ENCODE peak calls at places on chromosomes 3 and 15, in five cellular contexts. H is RWPE2, C is upper lobe of right lung, V is A549, T is sigmoid colon. K is an unnamed sample.

GRCh38 chr15:19899021-19899824 is 642.4 kb downstream of the GOLGA6L6 start:
- DNase-seq in H (peak), C (peak), V (no peak), T (peak), K (no peak)

GRCh38 chr3:58965870-58966269 is 84.0 kb downstream of the CFAP20DC start:
- DNase-seq in H (no peak), C (no peak), V (no peak), T (no peak), K (no peak)

GRCh38 chr3:11643212-11644087 is at the start of gene VGLL4:
- DNase-seq in H (peak), C (peak), V (peak), T (peak), K (peak)

GRCh38 chr3:8985876-8986275 is 22.6 kb upstream of the RAD18 start:
- DNase-seq in H (no peak), C (no peak), V (no peak), T (no peak), K (no peak)

GRCh38 chr3:49869525-49870126 is at the start of gene CAMKV:
- DNase-seq in H (no peak), C (no peak), V (no peak), T (no peak), K (peak)

GRCh38 chr3:112230033-112230432 is 64.0 kb downstream of the SLC9C1 start:
- DNase-seq in H (no peak), C (no peak), V (no peak), T (no peak), K (no peak)

GRCh38 chr3:150861851-150862250 is 43.4 kb downstream of the MINDY4B start:
- DNase-seq in H (no peak), C (no peak), V (no peak), T (no peak), K (no peak)

GRCh38 chr3:176595307-176595706 is 602.0 kb downstream of the TBL1XR1 start:
- DNase-seq in H (no peak), C (no peak), V (no peak), T (no peak), K (no peak)

GRCh38 chr3:194870394-194871110 is 184.9 kb downstream of the FAM43A start:
- DNase-seq in H (peak), C (no peak), V (no peak), T (no peak), K (no peak)
- H3K27ac ChIP-seq in H (peak), C (no peak), V (peak), T (no peak), K (no peak)

DNA sequence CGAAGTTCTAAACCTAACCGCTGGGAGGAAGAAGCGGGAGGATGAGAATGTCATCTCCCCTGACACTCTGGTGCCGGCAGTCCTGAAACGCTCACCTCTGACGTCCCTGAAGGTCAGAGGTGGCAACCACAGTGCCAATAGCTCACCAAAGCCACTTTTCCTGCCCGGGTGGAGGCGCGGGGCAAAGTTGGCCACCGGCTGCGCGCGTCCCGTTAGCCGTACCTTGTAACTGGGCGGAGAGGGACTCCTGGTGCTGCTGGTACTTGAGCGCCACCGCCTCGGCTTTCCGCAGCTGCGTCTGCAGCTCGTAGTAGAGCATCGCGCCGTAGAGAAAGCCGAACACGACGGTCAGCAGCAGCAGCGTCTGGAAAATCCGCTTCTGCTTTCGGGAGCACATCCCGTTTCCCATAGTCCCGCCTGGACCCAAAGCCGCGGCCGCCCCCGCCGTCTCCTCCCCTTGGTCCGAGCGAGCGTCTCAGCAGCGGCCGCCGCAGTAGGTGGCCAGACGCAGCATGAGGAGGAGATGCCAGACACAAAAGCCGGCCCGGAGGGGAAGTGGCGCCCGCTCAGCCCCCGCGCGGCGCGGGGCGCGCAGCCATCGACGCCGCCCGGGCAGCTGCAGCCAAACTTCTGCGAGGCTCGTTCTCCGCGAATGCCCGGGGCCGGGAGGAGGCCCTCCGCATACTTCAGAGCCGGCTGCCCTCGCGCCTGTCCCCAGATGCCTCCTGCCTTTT is 680 bp downstream of the GOLIM4 start:
- DNase-seq in H (peak), C (peak), V (peak), T (peak), K (peak)
- TF ChIP-seq CTCF in H (no peak), C (peak), V (no peak), T (peak), K (no peak)

DNA sequence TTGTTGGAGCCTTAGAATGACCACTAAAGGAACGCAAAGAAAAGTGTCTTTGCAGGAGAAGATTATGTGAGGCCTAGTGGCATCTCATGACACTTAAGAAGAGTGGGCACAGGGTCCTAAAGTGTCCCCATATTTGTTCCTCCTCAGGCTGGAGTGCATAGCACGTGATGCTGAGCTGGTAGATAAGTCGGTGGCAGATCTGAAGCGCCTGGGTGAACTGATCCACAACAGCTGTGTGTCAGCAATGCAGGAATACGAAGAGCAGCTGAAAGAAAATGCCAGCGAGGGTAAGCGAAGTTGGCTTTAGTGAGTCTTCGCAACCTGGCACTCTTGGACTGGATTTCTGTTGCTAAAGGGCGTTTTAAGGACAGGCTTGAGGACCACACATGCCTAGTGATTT is 92.6 kb downstream of the CHD2 start:
- DNase-seq in H (no peak), C (no peak), V (no peak), T (no peak), K (no peak)
- H3K27ac ChIP-seq in H (no peak), C (no peak), V (no peak), T (no peak), K (no peak)

DNA sequence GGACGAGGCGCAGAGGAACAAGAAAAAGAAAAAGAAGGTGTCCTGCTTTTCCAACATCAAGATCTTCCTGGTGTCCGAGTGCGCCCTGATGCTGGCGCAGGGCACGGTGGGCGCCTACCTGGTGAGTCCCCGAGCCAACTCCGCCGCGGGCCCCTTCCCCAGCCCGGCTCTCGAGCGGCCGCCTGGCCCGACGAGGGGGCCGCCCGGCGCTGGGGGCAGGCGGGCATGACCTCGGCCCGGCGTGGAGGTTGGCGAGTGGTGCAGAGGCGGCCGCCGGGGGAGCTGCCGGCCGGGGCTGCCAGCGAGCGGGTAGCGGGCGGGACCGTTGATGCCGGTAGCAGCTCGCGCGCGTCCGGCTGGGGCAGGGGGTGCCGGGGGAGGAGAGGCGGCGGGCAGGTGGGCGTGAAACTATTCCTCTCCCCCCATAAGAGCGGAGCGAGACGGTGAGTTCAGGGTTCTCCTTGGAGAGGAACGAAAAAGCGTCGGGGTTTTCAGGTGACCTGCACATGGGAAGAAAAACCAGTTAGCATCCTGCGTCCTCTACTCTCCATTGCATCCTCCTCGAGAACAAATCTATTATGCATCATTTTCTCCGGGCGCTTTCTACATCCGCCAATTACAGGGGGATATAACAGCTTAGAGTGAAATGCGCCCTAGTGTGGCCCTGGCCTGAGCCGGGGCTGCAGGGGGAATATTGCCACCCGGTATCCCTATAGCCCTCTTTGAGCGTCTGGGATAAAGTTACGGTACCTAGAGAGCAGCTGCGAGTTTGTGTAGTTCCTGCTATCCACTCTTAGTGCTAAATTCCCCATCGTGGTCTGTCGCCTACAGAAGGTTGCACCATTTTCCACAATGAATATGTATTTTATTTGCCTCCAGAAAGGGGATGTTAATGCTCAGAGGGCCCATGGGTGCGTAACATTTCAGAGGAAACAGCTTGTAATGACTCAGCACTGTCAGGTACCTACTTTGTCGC is 748 bp downstream of the SLCO3A1 start:
- DNase-seq in H (no peak), C (peak), V (peak), T (peak), K (peak)
- TF ChIP-seq CTCF in H (no peak), C (peak), V (no peak), T (no peak), K (no peak)

GRCh38 chr3:101279765-101280385 is 40.5 kb downstream of the IMPG2 start:
- DNase-seq in H (no peak), C (no peak), V (no peak), T (no peak), K (no peak)
- H3K27ac ChIP-seq in H (no peak), C (no peak), V (no peak), T (no peak), K (no peak)

GRCh38 chr3:5187152-5187919 is at the start of gene EDEM1:
- DNase-seq in H (peak), C (peak), V (peak), T (peak), K (peak)
- TF ChIP-seq CTCF in H (no peak), C (no peak), V (no peak), T (no peak), K (no peak)

GRCh38 chr3:72319202-72320095 is 528.8 kb downstream of the SHQ1 start:
- DNase-seq in H (no peak), C (no peak), V (no peak), T (no peak), K (no peak)
- H3K27ac ChIP-seq in H (no peak), C (no peak), V (no peak), T (no peak), K (no peak)

K was measured in HL-60.